ENCODE peak calls at places on chromosome 10, in five cellular contexts. W, U, J, I and N are unnamed samples.

GRCh38 chr10:84715911-84716310 is 387.5 kb downstream of the CCSER2 start:
- ATAC-seq in J (peak; percentile 76), U (peak; percentile 56), I (no peak), W (no peak), N (no peak)

GRCh38 chr10:89373916-89374711 is 3.7 kb upstream of the IFIT1B start:
- ATAC-seq in J (peak; percentile 88), W (peak; percentile 97), I (peak; percentile 85), U (peak; percentile 90), N (peak; percentile 98)

GRCh38 chr10:74586088-74586585 is 240.3 kb upstream of the KAT6B start:
- ATAC-seq in J (peak; percentile 41), I (no peak), U (peak; percentile 33), W (no peak), N (no peak)

GRCh38 chr10:98141484-98142073 is 7.1 kb downstream of the R3HCC1L start:
- ATAC-seq in J (no peak), I (no peak), U (no peak), W (no peak), N (no peak)

GRCh38 chr10:8312079-8312478 is 257.6 kb downstream of the GATA3 start:
- ATAC-seq in U (no peak), J (no peak), I (no peak), W (no peak), N (no peak)

GRCh38 chr10:62079885-62080559 is 178.5 kb downstream of the ARID5B start:
- ATAC-seq in W (no peak), U (no peak), J (no peak), I (no peak), N (no peak)

GRCh38 chr10:96222441-96222840 is 48.9 kb downstream of the BLNK start:
- ATAC-seq in J (no peak), W (no peak), U (no peak), I (no peak), N (no peak)

GRCh38 chr10:73730153-73730906 is 13.8 kb upstream of the SEC24C start:
- ATAC-seq in J (peak; percentile 96), W (peak; percentile 91), I (peak; percentile 97), U (peak; percentile 87), N (peak; percentile 90)

GRCh38 chr10:117900280-117900679 is 146.5 kb downstream of the RAB11FIP2 start:
- ATAC-seq in U (no peak), W (no peak), J (no peak), I (no peak), N (no peak)

GRCh38 chr10:50540069-50540825 is 83.5 kb downstream of the SGMS1 start:
- ATAC-seq in I (no peak), J (peak; percentile 55), W (no peak), U (no peak), N (no peak)

GRCh38 chr10:62054408-62054807 is 152.9 kb downstream of the ARID5B start:
- ATAC-seq in U (no peak), W (no peak), J (peak; percentile 18), I (no peak), N (no peak)

GRCh38 chr10:46528675-46529615 is 27.5 kb downstream of the GPRIN2 start:
- ATAC-seq in I (no peak), U (no peak), W (no peak), J (no peak), N (no peak)

GRCh38 chr10:49000437-49001398 is 61.1 kb upstream of the LRRC18 start:
- ATAC-seq in I (no peak), W (no peak), U (no peak), J (no peak), N (no peak)

GRCh38 chr10:110780704-110781103 is 91.0 kb upstream of the PDCD4 start:
- ATAC-seq in I (no peak), U (no peak), W (peak; percentile 46), J (no peak), N (no peak)

GRCh38 chr10:8416192-8416701 is 361.8 kb downstream of the GATA3 start:
- ATAC-seq in U (no peak), I (no peak), J (no peak), W (no peak), N (no peak)

GRCh38 chr10:26809973-26810372 is 50.8 kb downstream of the ABI1 start:
- ATAC-seq in U (no peak), J (no peak), I (no peak), W (no peak), N (no peak)

GRCh38 chr10:16828731-16829175 is 11.5 kb upstream of the RSU1 start:
- ATAC-seq in J (no peak), W (peak; percentile 42), U (peak; percentile 75), I (peak; percentile 59), N (peak; percentile 70)

GRCh38 chr10:74223755-74224530 is 72.9 kb downstream of the ADK start:
- ATAC-seq in J (no peak), I (peak; percentile 84), W (no peak), U (peak; percentile 88), N (no peak)

GRCh38 chr10:88892223-88892967 is 12.3 kb downstream of the STAMBPL1 start:
- ATAC-seq in U (no peak), J (no peak), W (no peak), I (no peak), N (no peak)

GRCh38 chr10:127978481-127978880 is 71.6 kb downstream of the PTPRE start:
- ATAC-seq in W (no peak), U (no peak), I (no peak), J (no peak), N (no peak)

GRCh38 chr10:51999089-51999488 is 299.7 kb upstream of the CSTF2T start:
- ATAC-seq in J (no peak), W (no peak), I (no peak), U (peak; percentile 22), N (no peak)

GRCh38 chr10:72087969-72088878 is at the start of gene SPOCK2:
- ATAC-seq in J (peak; percentile 30), W (peak; percentile 25), I (no peak), U (no peak), N (no peak)

GRCh38 chr10:75276029-75276872 is 40.5 kb upstream of the COMTD1 start:
- ATAC-seq in I (no peak), W (peak; percentile 25), J (peak; percentile 33), U (no peak), N (peak; percentile 20)

GRCh38 chr10:86215712-86216111 is 150.9 kb downstream of the GRID1 start:
- ATAC-seq in U (no peak), I (no peak), W (no peak), J (no peak), N (no peak)

GRCh38 chr10:5043716-5044115 is 40.1 kb upstream of the AKR1C2 start:
- ATAC-seq in W (no peak), J (peak; percentile 67), U (no peak), I (no peak), N (peak; percentile 51)

GRCh38 chr10:69677914-69678654 is 48.0 kb downstream of the FAM241B start:
- ATAC-seq in I (no peak), J (no peak), W (no peak), U (no peak), N (no peak)

GRCh38 chr10:121843379-121843778 is 84.5 kb downstream of the ATE1 start:
- ATAC-seq in J (peak; percentile 68), I (no peak), U (no peak), W (no peak), N (no peak)

DNA sequence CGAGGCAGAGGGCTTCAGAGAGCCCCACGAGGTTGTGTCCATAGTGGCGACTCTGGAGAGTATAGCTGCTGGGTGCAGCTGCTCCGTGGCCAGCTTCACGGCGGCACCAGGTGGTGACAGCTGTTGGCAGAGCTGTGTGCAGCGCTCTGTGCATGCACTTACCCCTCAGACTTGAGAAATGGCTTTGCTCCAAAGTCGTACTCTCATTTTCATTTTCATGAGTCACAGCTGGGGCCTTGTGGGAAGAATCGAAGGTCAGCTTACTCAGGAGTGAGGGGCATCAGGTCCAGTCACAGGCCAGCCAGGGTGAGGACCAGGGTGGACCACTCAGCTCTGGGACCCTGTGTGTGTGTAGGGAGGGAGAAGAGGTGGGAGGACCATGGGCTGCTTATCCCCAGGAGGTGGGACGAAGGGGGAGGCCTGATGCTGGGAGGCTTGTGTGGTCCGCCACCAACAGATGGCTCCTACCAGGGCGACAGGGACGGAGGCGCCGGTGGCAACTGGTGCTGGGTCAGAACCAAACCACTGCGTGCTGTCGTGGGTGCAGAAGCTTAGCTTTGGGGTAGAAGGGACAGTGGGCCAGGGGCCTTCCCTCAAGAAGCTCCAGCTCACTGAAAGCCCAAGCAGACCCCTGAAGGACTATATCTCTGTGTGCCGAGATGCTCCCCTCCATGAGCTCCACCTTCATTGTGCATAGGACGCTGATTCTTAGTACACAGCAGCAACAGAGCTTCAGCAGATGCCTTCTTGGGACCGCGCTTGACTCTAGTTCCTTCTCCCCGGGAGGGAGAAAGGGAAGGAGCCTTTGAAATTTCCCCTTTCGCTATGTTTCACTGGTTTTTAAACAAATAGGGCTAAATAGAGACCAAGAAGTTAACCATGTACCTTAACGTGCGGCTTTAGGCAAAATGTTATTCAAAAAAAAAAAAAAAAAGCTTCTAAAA is 225.0 kb downstream of the CELF2 start:
- ATAC-seq in I (no peak), W (peak; percentile 80), J (peak; percentile 56), U (no peak), N (peak; percentile 39)
- TF ChIP-seq CTCF in I (no peak), W (no peak), J (no peak), U (no peak), N (no peak)

DNA sequence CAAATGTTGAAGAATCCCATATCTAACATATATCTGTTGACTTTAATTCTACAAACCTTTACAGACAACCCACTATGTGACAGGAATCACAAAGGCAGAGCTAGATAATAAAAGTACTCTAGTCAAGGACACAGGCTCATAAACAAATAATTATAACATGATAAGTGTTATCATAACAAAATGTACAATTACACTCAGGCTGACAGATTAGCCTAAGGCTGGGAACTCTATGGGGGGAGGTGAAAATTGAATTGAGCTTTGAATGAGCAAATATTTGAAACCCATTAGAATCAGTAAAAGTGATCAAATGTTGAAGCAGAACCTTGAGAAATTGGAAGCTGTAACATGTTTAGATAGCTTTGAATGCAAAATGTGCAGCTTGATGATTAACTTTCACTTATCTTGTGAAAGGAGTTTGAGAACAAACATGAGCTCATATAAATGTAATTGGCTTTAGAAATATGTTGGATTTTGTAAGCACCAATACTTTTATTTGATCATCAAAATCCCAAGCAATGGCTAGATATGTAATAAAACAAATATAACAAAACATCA is 970.2 kb downstream of the SORCS3 start:
- ATAC-seq in U (no peak), J (no peak), I (no peak), W (no peak), N (no peak)
- H3K9me3 ChIP-seq in U (no peaks in the 10 kb centered on the region), J (no peaks in the 10 kb centered on the region), I (no peaks in the 10 kb centered on the region), W (no peaks in the 10 kb centered on the region), N (no peaks in the 10 kb centered on the region)

GRCh38 chr10:905972-906371 is 25.5 kb downstream of the LARP4B start:
- ATAC-seq in W (no peak), I (no peak), J (no peak), U (no peak), N (no peak)
- TF ChIP-seq CTCF in W (no peak), I (no peak), J (no peak), U (no peak), N (no peak)

DNA sequence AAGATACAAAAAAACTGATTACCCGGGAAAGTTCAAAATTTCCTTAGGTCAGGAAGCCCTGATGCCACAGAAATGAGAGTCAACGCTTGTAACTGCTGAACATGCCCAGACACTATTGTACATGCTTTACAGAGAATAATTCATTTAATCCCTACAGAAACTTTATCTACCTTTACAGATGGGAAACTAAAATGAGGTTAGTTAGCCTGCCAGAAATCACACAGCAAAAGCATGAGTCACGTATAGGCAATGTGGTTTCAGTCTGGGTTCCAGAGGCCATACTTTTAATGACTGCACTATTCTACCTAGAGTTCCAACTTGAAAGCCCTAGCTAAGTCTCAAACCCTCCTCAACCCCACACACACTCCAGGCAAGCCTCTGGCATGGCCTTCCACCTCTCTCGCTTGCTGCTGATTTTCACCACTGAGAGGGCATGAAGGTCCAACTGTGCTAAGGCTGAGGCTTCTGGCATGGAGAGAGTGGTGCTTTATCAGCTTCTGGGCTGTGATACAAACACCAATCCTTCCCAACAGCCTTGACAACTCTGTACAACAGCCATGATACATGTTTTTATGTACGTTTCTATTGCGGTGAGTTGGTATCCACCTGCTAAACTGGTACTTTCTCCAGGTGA is 1011.2 kb upstream of the GHITM start:
- ATAC-seq in J (no peak), W (no peak), U (no peak), I (no peak), N (no peak)
- H3K9me3 ChIP-seq in J (no peaks in the 10 kb centered on the region), W (no peaks in the 10 kb centered on the region), U (no peaks in the 10 kb centered on the region), I (no peaks in the 10 kb centered on the region), N (no peaks in the 10 kb centered on the region)